ENCODE peak calls at places on chromosome 2, in five cellular contexts. One of them, this sample, is unnamed.

GRCh38 chr2:86194751-86195054 is 559 bp downstream of the IMMT start:
- DNase-seq in astrocyte: no peak
- DNase-seq in brain microvascular endothelial cell: no peak
- DNase-seq in Panc1: no peak
- DNase-seq in transverse colon: peak
- DNase-seq in this sample: no peak

GRCh38 chr2:166373951-166374350 is 1.8 kb downstream of the SCN9A start:
- DNase-seq in astrocyte: peak
- DNase-seq in brain microvascular endothelial cell: peak
- DNase-seq in Panc1: no peak
- DNase-seq in transverse colon: peak
- DNase-seq in this sample: no peak

GRCh38 chr2:156779416-156780117 is 343.4 kb downstream of the GPD2 start:
- DNase-seq in astrocyte: no peak
- DNase-seq in brain microvascular endothelial cell: no peak
- DNase-seq in Panc1: no peak
- DNase-seq in transverse colon: peak
- DNase-seq in this sample: no peak

GRCh38 chr2:163775304-163775703 is 39.5 kb upstream of the FIGN start:
- DNase-seq in astrocyte: peak
- DNase-seq in brain microvascular endothelial cell: peak
- DNase-seq in Panc1: no peak
- DNase-seq in transverse colon: no peak
- DNase-seq in this sample: no peak

GRCh38 chr2:52335727-52336126 is 1303.8 kb upstream of the NRXN1 start:
- DNase-seq in astrocyte: no peak
- DNase-seq in brain microvascular endothelial cell: no peak
- DNase-seq in Panc1: no peak
- DNase-seq in transverse colon: no peak
- DNase-seq in this sample: no peak

GRCh38 chr2:149021271-149021719 is 17.2 kb upstream of the LYPD6B start:
- DNase-seq in astrocyte: no peak
- DNase-seq in brain microvascular endothelial cell: no peak
- DNase-seq in Panc1: no peak
- DNase-seq in transverse colon: no peak
- DNase-seq in this sample: no peak

GRCh38 chr2:78070693-78071092 is 548.5 kb upstream of the LRRTM4 start:
- DNase-seq in astrocyte: no peak
- DNase-seq in brain microvascular endothelial cell: no peak
- DNase-seq in Panc1: no peak
- DNase-seq in transverse colon: no peak
- DNase-seq in this sample: no peak

GRCh38 chr2:235728401-235729181 is 234.7 kb downstream of the AGAP1 start:
- DNase-seq in astrocyte: no peak
- DNase-seq in brain microvascular endothelial cell: no peak
- DNase-seq in Panc1: no peak
- DNase-seq in transverse colon: no peak
- DNase-seq in this sample: no peak

GRCh38 chr2:176092270-176093144 is at the start of gene HOXD13:
- DNase-seq in astrocyte: no peak
- DNase-seq in brain microvascular endothelial cell: no peak
- DNase-seq in Panc1: no peak
- DNase-seq in transverse colon: no peak
- DNase-seq in this sample: no peak

GRCh38 chr2:74835831-74836674 is 2.1 kb downstream of the HK2 start:
- DNase-seq in astrocyte: peak
- DNase-seq in brain microvascular endothelial cell: no peak
- DNase-seq in Panc1: no peak
- DNase-seq in transverse colon: no peak
- DNase-seq in this sample: no peak

GRCh38 chr2:62150597-62151305 is 45.2 kb upstream of the B3GNT2 start:
- DNase-seq in astrocyte: peak
- DNase-seq in brain microvascular endothelial cell: no peak
- DNase-seq in Panc1: no peak
- DNase-seq in transverse colon: no peak
- DNase-seq in this sample: no peak

GRCh38 chr2:29263886-29264285 is 148.7 kb downstream of the CLIP4 start:
- DNase-seq in astrocyte: no peak
- DNase-seq in brain microvascular endothelial cell: no peak
- DNase-seq in Panc1: no peak
- DNase-seq in transverse colon: no peak
- DNase-seq in this sample: no peak

DNA sequence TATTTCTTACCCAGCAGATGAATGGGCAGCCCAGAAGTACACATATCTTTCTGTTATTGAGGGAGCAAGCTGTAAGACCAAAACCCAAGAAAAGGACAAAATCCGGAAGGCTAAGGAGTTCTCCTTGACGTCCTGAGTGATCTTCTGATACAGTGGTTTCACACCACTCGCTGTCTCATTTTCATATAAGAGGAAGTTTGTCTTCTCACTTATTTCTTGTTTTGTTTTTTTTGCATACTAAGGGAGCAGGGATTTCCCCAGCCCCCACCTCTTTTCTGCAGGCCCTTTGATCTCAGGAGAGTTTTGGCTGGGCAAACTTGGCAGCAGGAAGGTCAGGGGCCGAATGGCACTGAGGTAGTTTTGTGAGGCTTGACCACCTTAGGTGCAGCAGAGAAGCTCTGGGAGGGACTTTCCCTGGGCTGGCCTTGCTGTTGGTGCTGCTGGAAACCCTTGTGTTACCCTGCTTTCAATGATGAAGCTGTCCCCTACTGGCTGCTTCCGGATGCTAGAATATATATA is 13.3 kb downstream of the CHRNA1 start:
- DNase-seq in astrocyte: no peak
- DNase-seq in brain microvascular endothelial cell: no peak
- DNase-seq in Panc1: no peak
- DNase-seq in transverse colon: no peak
- DNase-seq in this sample: no peak
- H3K27ac ChIP-seq in astrocyte: no peak
- H3K27ac ChIP-seq in brain microvascular endothelial cell: no peak
- H3K27ac ChIP-seq in Panc1: no peak
- H3K27ac ChIP-seq in transverse colon: no peak
- H3K27ac ChIP-seq in this sample: no peak

DNA sequence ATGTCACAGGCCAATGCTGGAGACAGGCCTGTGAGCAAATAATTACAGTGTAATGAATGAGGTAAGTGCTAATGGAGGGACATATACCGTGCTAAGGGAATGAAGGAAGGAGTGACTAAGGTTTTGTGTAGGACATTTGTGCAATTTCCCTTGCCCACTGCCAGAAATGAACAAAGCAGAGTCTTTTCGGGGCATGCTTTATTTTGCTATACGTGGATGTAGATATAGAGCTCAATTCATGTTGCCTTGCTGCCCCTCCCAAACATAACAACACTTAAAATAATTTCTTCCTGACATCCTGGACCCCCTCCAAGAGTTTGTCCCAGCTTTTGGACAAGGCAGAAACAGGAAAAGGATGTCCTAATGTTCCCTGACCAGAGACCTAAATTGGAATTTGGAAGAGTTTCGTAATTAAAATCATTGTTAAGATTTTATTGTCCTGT is 23.7 kb upstream of the CD28 start:
- DNase-seq in astrocyte: peak
- DNase-seq in brain microvascular endothelial cell: peak
- DNase-seq in Panc1: no peak
- DNase-seq in transverse colon: no peak
- DNase-seq in this sample: no peak
- H3K27ac ChIP-seq in astrocyte: peak
- H3K27ac ChIP-seq in brain microvascular endothelial cell: peak
- H3K27ac ChIP-seq in Panc1: no peak
- H3K27ac ChIP-seq in transverse colon: peak
- H3K27ac ChIP-seq in this sample: no peak

DNA sequence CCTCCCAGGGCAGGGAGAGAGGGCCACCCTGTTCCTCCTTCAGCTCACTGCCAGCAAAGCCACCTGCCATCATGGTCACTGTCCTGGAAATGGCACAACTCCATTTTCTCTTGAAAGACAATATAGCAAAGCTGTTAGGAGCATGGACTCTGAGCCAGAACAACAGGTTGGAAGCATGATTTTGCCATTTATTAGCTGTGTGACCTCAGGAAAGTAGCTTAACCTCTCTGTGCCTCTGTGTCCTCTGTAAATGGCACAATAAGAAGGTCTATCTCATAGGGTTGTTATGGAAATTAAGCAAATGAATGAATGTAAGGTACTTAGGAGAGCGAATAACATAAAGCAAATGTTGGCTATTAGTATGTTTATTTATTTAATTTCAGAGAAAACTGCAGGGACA is 730.4 kb upstream of the ID2 start:
- DNase-seq in astrocyte: no peak
- DNase-seq in brain microvascular endothelial cell: no peak
- DNase-seq in Panc1: no peak
- DNase-seq in transverse colon: no peak
- DNase-seq in this sample: no peak
- H3K27ac ChIP-seq in astrocyte: no peak
- H3K27ac ChIP-seq in brain microvascular endothelial cell: no peak
- H3K27ac ChIP-seq in Panc1: no peak
- H3K27ac ChIP-seq in transverse colon: no peak
- H3K27ac ChIP-seq in this sample: no peak

DNA sequence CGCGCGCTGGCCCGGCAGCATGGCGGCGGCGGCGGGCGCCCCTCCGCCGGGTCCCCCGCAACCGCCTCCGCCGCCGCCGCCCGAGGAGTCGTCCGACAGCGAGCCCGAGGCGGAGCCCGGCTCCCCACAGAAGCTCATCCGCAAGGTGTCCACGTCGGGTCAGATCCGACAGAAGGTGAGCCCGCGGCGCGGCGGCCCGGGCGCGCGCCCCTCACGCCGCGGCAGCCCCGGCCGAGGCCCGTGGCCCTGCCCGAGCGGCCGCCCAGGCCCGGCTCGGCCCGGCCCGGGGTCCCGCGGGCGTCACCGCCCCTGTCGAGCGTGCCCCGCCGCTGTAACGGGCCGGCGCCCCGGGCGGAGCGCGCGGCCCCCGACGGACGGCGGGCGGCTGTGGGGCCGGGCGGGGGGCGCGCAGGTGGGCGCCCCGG is 218 bp downstream of the DGKD start:
- DNase-seq in astrocyte: no peak
- DNase-seq in brain microvascular endothelial cell: no peak
- DNase-seq in Panc1: no peak
- DNase-seq in transverse colon: no peak
- DNase-seq in this sample: no peak
- H3K27ac ChIP-seq in astrocyte: no peak
- H3K27ac ChIP-seq in brain microvascular endothelial cell: no peak
- H3K27ac ChIP-seq in Panc1: no peak
- H3K27ac ChIP-seq in transverse colon: peak
- H3K27ac ChIP-seq in this sample: no peak

GRCh38 chr2:237979331-237979730 is 12.5 kb downstream of the UBE2F start:
- DNase-seq in astrocyte: no peak
- DNase-seq in brain microvascular endothelial cell: no peak
- DNase-seq in Panc1: no peak
- DNase-seq in transverse colon: no peak
- DNase-seq in this sample: no peak
- H3K27ac ChIP-seq in astrocyte: no peak
- H3K27ac ChIP-seq in brain microvascular endothelial cell: no peak
- H3K27ac ChIP-seq in Panc1: no peak
- H3K27ac ChIP-seq in transverse colon: no peak
- H3K27ac ChIP-seq in this sample: peak

GRCh38 chr2:54619660-54620231 is 103.7 kb upstream of the EML6 start:
- DNase-seq in astrocyte: no peak
- DNase-seq in brain microvascular endothelial cell: no peak
- DNase-seq in Panc1: no peak
- DNase-seq in transverse colon: no peak
- DNase-seq in this sample: no peak
- H3K27ac ChIP-seq in astrocyte: no peak
- H3K27ac ChIP-seq in brain microvascular endothelial cell: peak
- H3K27ac ChIP-seq in Panc1: no peak
- H3K27ac ChIP-seq in transverse colon: peak
- H3K27ac ChIP-seq in this sample: peak

This sample was measured in substantia nigra.